ENCODE peak calls at places on chromosomes 3 and 15, in four cellular contexts. C is GM23338, D is Calu3, T is AG08396. J is an unnamed sample.
A peak's percentile ranks its signal among the peaks of the same experiment; 100 is the strongest.

GRCh38 chr3:55013145-55013544 is 85.3 kb upstream of the LRTM1 start:
- DNase-seq in C (peak; percentile 17), D (no peak), T (peak; percentile 44), J (peak; percentile 30)

GRCh38 chr15:85104584-85104983 is 122.9 kb downstream of the PDE8A start:
- DNase-seq in T (no peak), D (no peak), C (no peak), J (no peak)

GRCh38 chr15:41945701-41946100 is 26.7 kb downstream of the EHD4 start:
- DNase-seq in D (no peak), C (no peak), T (no peak), J (no peak)

GRCh38 chr3:52498134-52499054 is 3.3 kb downstream of the STAB1 start:
- DNase-seq in T (no peak), C (no peak), D (no peak), J (no peak)

GRCh38 chr15:28981351-28981720 is 95.6 kb downstream of the APBA2 start:
- DNase-seq in C (no peak), D (no peak), T (no peak), J (no peak)

GRCh38 chr3:44902628-44903027 is 28.2 kb downstream of the TGM4 start:
- DNase-seq in D (no peak), C (no peak), T (no peak), J (no peak)

GRCh38 chr3:125116311-125117069 is 60.7 kb upstream of the HEG1 start:
- DNase-seq in C (no peak), D (no peak), T (peak; percentile 45), J (peak; percentile 55)

GRCh38 chr3:16182183-16182582 is 7.7 kb downstream of the GALNT15 start:
- DNase-seq in D (no peak), C (no peak), T (no peak), J (no peak)

J was measured in HTR-8/SVneo.